ENCODE peak calls at places on chromosomes 6 and 20, in five cellular contexts. Y is breast epithelium, P is heart left ventricle, X is Calu3, U is gastrocnemius medialis. V is an unnamed sample.

GRCh38 chr6:30954631-30955366 is 14.0 kb downstream of the MUCL3 start:
- DNase-seq in Y (no peak), P (no peak), X (no peak), U (no peak), V (no peak)

GRCh38 chr6:44735631-44735963 is 348.1 kb downstream of the CDC5L start:
- DNase-seq in Y (no peak), P (no peak), X (peak; percentile 5), U (no peak), V (no peak)

GRCh38 chr20:24917797-24918578 is 31.1 kb upstream of the CST7 start:
- DNase-seq in Y (peak; percentile 66), P (peak; percentile 82), X (peak; percentile 19), U (no peak), V (peak; percentile 67)

GRCh38 chr6:47934023-47934422 is 152.2 kb downstream of the OPN5 start:
- DNase-seq in Y (no peak), P (no peak), X (no peak), U (no peak), V (no peak)

GRCh38 chr6:167291623-167292300 is 647 bp downstream of the UNC93A start:
- DNase-seq in Y (no peak), P (no peak), X (no peak), U (no peak), V (no peak)

GRCh38 chr6:133501675-133502275 is 260.6 kb downstream of the EYA4 start:
- DNase-seq in Y (no peak), P (no peak), X (no peak), U (no peak), V (no peak)

GRCh38 chr6:165746331-165746730 is 83.3 kb upstream of the PDE10A start:
- DNase-seq in Y (no peak), P (no peak), X (peak; percentile 37), U (no peak), V (no peak)

GRCh38 chr6:82032444-82032843 is 215.1 kb downstream of the IBTK start:
- DNase-seq in Y (no peak), P (no peak), X (no peak), U (no peak), V (no peak)

GRCh38 chr6:8084586-8084985 is 17.8 kb downstream of the EEF1E1 start:
- DNase-seq in Y (no peak), P (no peak), X (no peak), U (no peak), V (no peak)

GRCh38 chr20:2042400-2042799 is 48.5 kb upstream of the PDYN start:
- DNase-seq in Y (no peak), P (no peak), X (no peak), U (no peak), V (no peak)

GRCh38 chr6:147508073-147508870 is at the start of gene SAMD5:
- DNase-seq in Y (no peak), P (peak; percentile 77), X (peak; percentile 53), U (no peak), V (peak; percentile 53)

GRCh38 chr6:13471184-13471583 is 16.2 kb downstream of the GFOD1 start:
- DNase-seq in Y (peak; percentile 7), P (no peak), X (no peak), U (no peak), V (no peak)

GRCh38 chr6:13472099-13472498 is 15.3 kb downstream of the GFOD1 start:
- DNase-seq in Y (no peak), P (no peak), X (no peak), U (no peak), V (no peak)

GRCh38 chr6:13470240-13471140 is 16.9 kb downstream of the GFOD1 start:
- DNase-seq in Y (peak; percentile 27), P (no peak), X (no peak), U (no peak), V (no peak)

GRCh38 chr6:13468839-13469238 is 18.6 kb downstream of the GFOD1 start:
- DNase-seq in Y (no peak), P (no peak), X (no peak), U (no peak), V (no peak)

GRCh38 chr6:13469688-13470087 is 17.7 kb downstream of the GFOD1 start:
- DNase-seq in Y (no peak), P (no peak), X (no peak), U (no peak), V (no peak)
- TF ChIP-seq CTCF in Y (no peak), P (no peak), X (no peak), U (no peak), V (no peak)

GRCh38 chr6:29694637-29695036 is 13.7 kb upstream of the ZFP57 start:
- DNase-seq in Y (no peak), P (no peak), X (no peak), U (no peak), V (no peak)

DNA sequence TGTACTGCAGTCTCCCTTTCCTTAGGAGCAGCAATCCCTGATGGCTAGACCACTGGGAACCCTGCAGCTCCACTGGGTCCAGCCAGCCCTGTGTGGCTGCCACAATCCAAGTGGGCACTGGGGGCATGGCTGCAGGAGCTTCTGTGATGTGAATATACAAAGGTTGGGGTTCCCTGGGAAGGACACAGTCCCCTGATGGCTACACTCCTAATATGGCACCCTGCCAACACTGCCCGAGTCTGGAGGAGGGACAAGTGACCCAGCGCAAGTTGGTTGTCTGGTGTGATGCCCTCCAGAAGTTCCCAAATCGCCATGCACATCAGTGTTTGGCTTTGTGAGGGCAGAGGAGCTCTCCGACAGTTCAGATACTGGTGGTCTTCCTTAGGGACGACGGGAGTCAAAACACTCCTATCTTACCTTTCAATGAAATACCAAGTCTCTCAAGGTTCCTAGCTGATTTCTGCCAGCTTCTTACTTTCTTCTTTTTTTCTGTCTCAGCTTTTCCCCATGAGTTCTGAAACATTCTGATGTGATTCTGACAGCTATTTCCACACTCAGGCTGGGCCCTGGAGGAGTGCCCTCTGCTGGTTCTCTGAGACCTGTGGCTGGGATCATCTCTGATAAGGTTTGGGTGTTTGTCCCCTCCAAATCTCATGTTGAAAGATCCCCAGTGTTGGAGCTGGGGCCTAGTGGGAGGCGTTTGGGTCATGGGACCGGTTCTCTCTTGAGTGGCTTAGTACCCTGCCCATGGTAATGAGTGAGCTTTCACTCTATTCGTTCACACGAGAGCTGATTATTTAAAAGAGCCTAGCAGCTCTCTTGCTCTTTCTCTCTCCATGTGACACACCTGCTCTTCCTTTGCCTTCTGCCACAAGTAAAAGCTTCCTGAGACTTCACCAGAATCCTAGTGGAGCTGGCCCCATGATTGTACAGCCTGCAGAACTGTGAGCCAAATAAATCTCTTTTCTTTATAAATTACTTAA is 15.5 kb upstream of the ZFP57 start:
- DNase-seq in Y (no peak), P (no peak), X (peak; percentile 64), U (no peak), V (no peak)
- TF ChIP-seq CTCF in Y (no peak), P (peak; percentile 56), X (peak; percentile 83), U (no peak), V (peak; percentile 52)

DNA sequence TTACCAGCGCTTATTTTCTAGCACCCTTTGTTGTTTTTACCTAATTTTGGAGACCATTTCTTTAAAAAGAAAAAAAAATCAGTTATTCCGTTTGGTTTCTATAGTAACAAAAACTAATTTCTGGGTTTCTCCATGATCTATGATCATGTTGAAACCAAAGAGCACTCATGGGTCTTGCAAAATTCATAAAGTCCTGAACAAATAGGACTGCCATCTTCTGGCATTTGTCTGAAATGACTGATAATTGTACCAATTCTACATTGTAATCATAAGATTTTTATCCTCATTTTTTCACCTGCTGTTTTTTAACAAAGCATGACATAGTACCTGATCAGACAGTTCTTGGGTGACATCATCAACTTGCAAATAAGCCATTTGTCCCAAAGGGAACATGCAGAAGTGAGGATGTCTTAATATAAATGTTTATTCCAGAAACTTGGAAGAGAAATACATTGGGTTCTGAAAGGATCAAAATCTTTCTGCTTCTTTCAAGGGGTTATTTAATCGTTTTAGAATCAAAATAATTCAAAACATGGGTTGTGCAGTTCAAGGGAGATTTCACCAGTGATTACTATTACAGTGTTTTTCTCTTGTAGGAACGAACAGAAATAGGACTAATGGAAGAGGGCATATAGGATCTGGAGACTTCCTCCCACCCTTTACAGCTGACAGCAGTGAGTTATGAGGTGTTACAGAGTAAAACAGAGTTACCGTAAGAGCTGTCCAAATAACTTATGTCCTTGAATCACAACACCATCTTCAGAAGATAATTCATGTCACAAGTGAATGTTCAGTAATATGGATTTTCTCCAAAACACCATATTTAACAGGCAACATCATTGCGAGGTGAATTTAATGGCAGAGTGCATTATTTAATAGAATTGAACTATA is 87.1 kb upstream of the GJE1 start:
- DNase-seq in Y (no peak), P (no peak), X (no peak), U (no peak), V (no peak)
- TF ChIP-seq CTCF in Y (no peak), P (no peak), X (no peak), U (no peak), V (no peak)

GRCh38 chr6:13120483-13121482 is 207.6 kb downstream of the TBC1D7 start:
- DNase-seq in Y (no peak), P (no peak), X (no peak), U (no peak), V (no peak)
- TF ChIP-seq CTCF in Y (no peak), P (peak; percentile 31), X (no peak), U (no peak), V (no peak)

GRCh38 chr20:43563429-43563828 is 4.6 kb downstream of the SGK2 start:
- DNase-seq in Y (no peak), P (no peak), X (no peak), U (no peak), V (no peak)
- TF ChIP-seq CTCF in Y (no peak), P (no peak), X (no peak), U (no peak), V (no peak)

V was measured in progenitor cell of endocrine pancreas.